ENCODE peak calls at places on chromosomes 11 and 22, in nine cellular contexts. N is mucosa of descending colon; G is cardiac fibroblast; E is choroid plexus epithelial cell; S is AG04450; Q is body of pancreas; P is epithelial cell of proximal tubule; O is CD8-positive, alpha-beta T cell; B is HCT116. J is an unnamed sample.

GRCh38 chr11:46461461-46461927 is 69.9 kb upstream of the CHRM4 start:
- DNase-seq in N (no peak), G (no peak), E (no peak), S (no peak), Q (no peak), P (no peak), O (no peak), B (no peak), J (peak; percentile 25)

GRCh38 chr11:115112779-115113178 is 391.4 kb downstream of the CADM1 start:
- DNase-seq in N (no peak), G (no peak), E (no peak), S (no peak), Q (no peak), P (no peak), O (no peak), B (no peak), J (no peak)

GRCh38 chr22:47381240-47381639 is 618.8 kb downstream of the TBC1D22A start:
- DNase-seq in N (no peak), G (no peak), E (no peak), S (no peak), Q (no peak), P (no peak), O (no peak), B (no peak), J (no peak)

GRCh38 chr22:44622147-44622427 is 79.9 kb upstream of the PRR5 start:
- DNase-seq in N (no peak), G (no peak), E (no peak), S (no peak), Q (no peak), P (no peak), O (no peak), B (no peak), J (no peak)

GRCh38 chr22:23744485-23744884 is 6.4 kb downstream of the ZNF70 start:
- DNase-seq in N (no peak), G (no peak), E (no peak), S (no peak), Q (no peak), P (no peak), O (no peak), B (no peak), J (no peak)

GRCh38 chr22:23067023-23067650 is 3.2 kb upstream of the GNAZ start:
- DNase-seq in N (no peak), G (no peak), E (no peak), S (no peak), Q (no peak), P (no peak), O (no peak), B (no peak), J (no peak)

GRCh38 chr11:110059706-110060430 is 33.3 kb upstream of the ZC3H12C start:
- DNase-seq in N (no peak), G (peak; percentile 19), E (peak; percentile 54), S (peak; percentile 15), Q (no peak), P (no peak), O (no peak), B (no peak), J (no peak)

GRCh38 chr11:46529086-46529905 is 64.5 kb downstream of the AMBRA1 start:
- DNase-seq in N (peak; percentile 83), G (peak; percentile 71), E (peak; percentile 73), S (no peak), Q (peak; percentile 64), P (no peak), O (peak; percentile 62), B (peak; percentile 49), J (peak; percentile 42)

GRCh38 chr11:57490456-57491248 is 24.9 kb downstream of the SLC43A1 start:
- DNase-seq in N (no peak), G (no peak), E (peak; percentile 75), S (no peak), Q (no peak), P (no peak), O (no peak), B (no peak), J (peak; percentile 35)

GRCh38 chr11:57487021-57487778 is 26.9 kb downstream of the RTN4RL2 start:
- DNase-seq in N (no peak), G (no peak), E (no peak), S (no peak), Q (no peak), P (no peak), O (no peak), B (no peak), J (no peak)

GRCh38 chr11:57493507-57494503 is 21.7 kb downstream of the SLC43A1 start:
- DNase-seq in N (peak; percentile 74), G (peak; percentile 50), E (peak; percentile 40), S (no peak), Q (peak; percentile 85), P (no peak), O (peak; percentile 60), B (peak; percentile 73), J (no peak)

GRCh38 chr11:57487920-57488319 is 27.6 kb downstream of the SLC43A1 start:
- DNase-seq in N (no peak), G (no peak), E (no peak), S (no peak), Q (no peak), P (no peak), O (no peak), B (no peak), J (no peak)

GRCh38 chr11:57491371-57492061 is 24.0 kb downstream of the SLC43A1 start:
- DNase-seq in N (peak; percentile 58), G (peak; percentile 52), E (peak; percentile 41), S (no peak), Q (peak; percentile 41), P (no peak), O (no peak), B (no peak), J (no peak)
- TF ChIP-seq CTCF in N (peak; percentile 57), G (peak; percentile 63), E (peak; percentile 78), S (peak; percentile 58), Q (peak; percentile 29), P (peak; percentile 76), O (peak; percentile 57), B (peak; percentile 85), J (peak; percentile 83)

GRCh38 chr11:20260307-20260706 is 100.0 kb upstream of the DBX1 start:
- DNase-seq in N (no peak), G (no peak), E (no peak), S (no peak), Q (no peak), P (no peak), O (no peak), B (no peak), J (no peak)

GRCh38 chr11:20259506-20259905 is 99.2 kb upstream of the DBX1 start:
- DNase-seq in N (no peak), G (no peak), E (no peak), S (no peak), Q (no peak), P (no peak), O (no peak), B (no peak), J (peak; percentile 2)

GRCh38 chr11:20253796-20254195 is 93.5 kb upstream of the DBX1 start:
- DNase-seq in N (no peak), G (no peak), E (no peak), S (no peak), Q (peak; percentile 3), P (no peak), O (no peak), B (no peak), J (no peak)

GRCh38 chr11:20258496-20258895 is 98.2 kb upstream of the DBX1 start:
- DNase-seq in N (no peak), G (no peak), E (no peak), S (no peak), Q (no peak), P (no peak), O (no peak), B (no peak), J (no peak)

DNA sequence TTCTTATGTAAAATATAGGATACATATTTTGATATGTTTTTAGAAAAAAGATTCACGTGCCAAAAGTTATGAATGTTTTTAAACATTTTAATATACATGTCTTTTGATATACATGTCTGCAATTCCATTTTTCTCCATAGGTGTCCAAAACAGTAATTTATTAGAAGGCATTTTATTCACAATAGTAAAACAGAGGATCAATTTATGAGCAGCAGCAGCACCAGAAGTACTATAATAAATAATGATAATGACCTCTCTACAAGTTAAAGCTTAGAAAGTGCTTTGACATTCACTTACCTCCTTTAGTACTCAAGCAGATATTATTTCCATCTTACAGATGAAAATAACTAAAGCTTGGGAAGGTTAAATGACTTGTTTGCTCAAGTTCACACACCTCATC is 96.7 kb upstream of the DBX1 start:
- DNase-seq in N (no peak), G (no peak), E (no peak), S (no peak), Q (no peak), P (no peak), O (no peak), B (no peak), J (no peak)
- TF ChIP-seq CTCF in N (no peak), G (no peak), E (no peak), S (no peak), Q (no peak), P (no peak), O (no peak), B (peak; percentile 5), J (peak; percentile 34)

GRCh38 chr22:50286701-50287318 is 16.6 kb upstream of the MAPK11 start:
- DNase-seq in N (no peak), G (no peak), E (no peak), S (no peak), Q (no peak), P (no peak), O (no peak), B (no peak), J (no peak)

GRCh38 chr22:50285568-50286229 is 15.5 kb upstream of the MAPK11 start:
- DNase-seq in N (no peak), G (no peak), E (no peak), S (no peak), Q (no peak), P (no peak), O (no peak), B (no peak), J (no peak)

GRCh38 chr22:50289151-50289941 is 18.1 kb downstream of the PLXNB2 start:
- DNase-seq in N (no peak), G (no peak), E (no peak), S (no peak), Q (no peak), P (no peak), O (no peak), B (no peak), J (no peak)

GRCh38 chr22:50286275-50286674 is 16.1 kb upstream of the MAPK11 start:
- DNase-seq in N (no peak), G (no peak), E (no peak), S (no peak), Q (no peak), P (no peak), O (no peak), B (no peak), J (no peak)

DNA sequence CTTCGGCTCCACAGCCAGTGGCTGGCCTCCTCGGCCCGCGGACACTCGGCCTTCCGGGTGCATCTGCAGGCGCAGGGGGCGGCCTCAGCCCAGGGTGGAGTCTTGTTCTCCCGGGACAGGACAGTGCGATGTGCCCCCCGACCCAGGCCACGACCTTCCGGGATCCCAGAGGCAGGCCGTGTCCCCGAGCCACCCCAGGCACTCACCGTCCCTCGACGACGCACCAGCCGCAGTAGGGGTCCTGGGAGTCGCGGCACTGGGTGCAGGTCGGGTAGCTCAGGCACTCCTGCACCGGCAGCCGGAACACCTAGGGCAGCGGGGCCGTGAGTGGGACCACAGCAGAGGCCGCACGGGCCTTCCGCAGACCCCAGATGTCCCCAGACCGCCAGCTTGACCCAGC is 17.6 kb upstream of the MAPK11 start:
- DNase-seq in N (no peak), G (no peak), E (no peak), S (no peak), Q (no peak), P (no peak), O (no peak), B (no peak), J (no peak)
- TF ChIP-seq CTCF in N (no peak), G (no peak), E (no peak), S (no peak), Q (no peak), P (no peak), O (no peak), B (no peak), J (no peak)

GRCh38 chr11:11476971-11477645 is 124.1 kb upstream of the CSNK2A3 start:
- DNase-seq in N (no peak), G (no peak), E (no peak), S (no peak), Q (no peak), P (no peak), O (no peak), B (no peak), J (no peak)

GRCh38 chr11:11476499-11476898 is 123.4 kb upstream of the CSNK2A3 start:
- DNase-seq in N (no peak), G (no peak), E (no peak), S (no peak), Q (no peak), P (no peak), O (no peak), B (no peak), J (no peak)

GRCh38 chr11:11478021-11478420 is 125.0 kb upstream of the CSNK2A3 start:
- DNase-seq in N (no peak), G (no peak), E (no peak), S (no peak), Q (no peak), P (no peak), O (no peak), B (no peak), J (no peak)

GRCh38 chr11:11480951-11481350 is 127.9 kb upstream of the CSNK2A3 start:
- DNase-seq in N (no peak), G (no peak), E (no peak), S (no peak), Q (no peak), P (no peak), O (no peak), B (no peak), J (no peak)

DNA sequence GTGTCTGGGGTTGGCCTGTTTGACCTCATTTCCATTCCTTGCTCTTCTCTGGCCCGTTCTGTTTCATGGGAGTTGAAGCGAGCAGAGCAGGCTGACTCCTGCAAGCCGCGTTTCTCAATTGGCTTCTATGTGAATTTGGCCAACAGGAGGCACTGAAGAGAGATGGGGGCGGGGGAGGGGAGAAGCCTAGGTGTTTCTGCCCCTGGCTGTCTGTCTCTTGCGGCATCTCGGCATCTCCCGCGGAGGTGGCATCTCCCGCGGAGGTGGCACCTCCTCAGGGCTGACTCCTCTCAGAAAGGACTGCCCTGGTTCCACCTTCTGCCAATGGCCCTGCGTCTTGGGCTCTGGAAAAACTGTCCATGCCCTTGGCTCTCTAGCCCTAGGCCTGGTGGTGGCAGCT is 125.6 kb upstream of the CSNK2A3 start:
- DNase-seq in N (no peak), G (no peak), E (no peak), S (no peak), Q (no peak), P (no peak), O (no peak), B (no peak), J (no peak)
- TF ChIP-seq CTCF in N (no peak), G (no peak), E (no peak), S (no peak), Q (no peak), P (peak; percentile 24), O (no peak), B (peak; percentile 43), J (no peak)